ENCODE peak calls at places on chromosomes 4 and X, in seven cellular contexts. One of them, this sample, is unnamed. For H3K27me3, the result is how much of the 10 kb centered on the place peaks cover.

GRCh38 chr4:151117371-151117962 is 18.0 kb downstream of the RPS3A start:
- DNase-seq in lung: peak
- DNase-seq in GM23338: peak
- DNase-seq in Peyer's patch: peak
- DNase-seq in psoas muscle: no peak
- DNase-seq in lower lobe of right lung: no peak
- DNase-seq in hepatocyte: peak
- DNase-seq in this sample: no peak

GRCh38 chr4:112550728-112551127 is 34.7 kb upstream of the NEUROG2 start:
- DNase-seq in lung: no peak
- DNase-seq in GM23338: no peak
- DNase-seq in Peyer's patch: no peak
- DNase-seq in psoas muscle: no peak
- DNase-seq in lower lobe of right lung: no peak
- DNase-seq in hepatocyte: no peak
- DNase-seq in this sample: peak

GRCh38 chrX:151970661-151971060 is 3.8 kb downstream of the GABRE start:
- DNase-seq in lung: peak
- DNase-seq in GM23338: no peak
- DNase-seq in Peyer's patch: peak
- DNase-seq in psoas muscle: peak
- DNase-seq in lower lobe of right lung: peak
- DNase-seq in hepatocyte: peak
- DNase-seq in this sample: peak

GRCh38 chrX:69285401-69285871 is 120.2 kb upstream of the PJA1 start:
- DNase-seq in lung: no peak
- DNase-seq in GM23338: no peak
- DNase-seq in Peyer's patch: no peak
- DNase-seq in psoas muscle: peak
- DNase-seq in lower lobe of right lung: peak
- DNase-seq in hepatocyte: peak
- DNase-seq in this sample: no peak

GRCh38 chrX:117839544-117839943 is 277.1 kb downstream of the KLHL13 start:
- DNase-seq in lung: no peak
- DNase-seq in GM23338: peak
- DNase-seq in Peyer's patch: no peak
- DNase-seq in psoas muscle: no peak
- DNase-seq in lower lobe of right lung: no peak
- DNase-seq in hepatocyte: no peak
- DNase-seq in this sample: no peak

GRCh38 chr4:82044141-82044993 is 329.4 kb downstream of the HNRNPD start:
- DNase-seq in lung: peak
- DNase-seq in GM23338: peak
- DNase-seq in Peyer's patch: peak
- DNase-seq in psoas muscle: peak
- DNase-seq in lower lobe of right lung: peak
- DNase-seq in hepatocyte: peak
- DNase-seq in this sample: no peak

GRCh38 chr4:120083152-120083551 is 16.5 kb upstream of the MAD2L1 start:
- DNase-seq in lung: no peak
- DNase-seq in GM23338: no peak
- DNase-seq in Peyer's patch: no peak
- DNase-seq in psoas muscle: no peak
- DNase-seq in lower lobe of right lung: no peak
- DNase-seq in hepatocyte: no peak
- DNase-seq in this sample: no peak

GRCh38 chr4:14445882-14446281 is 556.4 kb upstream of the CPEB2 start:
- DNase-seq in lung: no peak
- DNase-seq in GM23338: no peak
- DNase-seq in Peyer's patch: no peak
- DNase-seq in psoas muscle: no peak
- DNase-seq in lower lobe of right lung: no peak
- DNase-seq in hepatocyte: no peak
- DNase-seq in this sample: no peak

GRCh38 chrX:130024127-130024526 is 41.7 kb downstream of the BCORL1 start:
- DNase-seq in lung: peak
- DNase-seq in GM23338: peak
- DNase-seq in Peyer's patch: peak
- DNase-seq in psoas muscle: peak
- DNase-seq in lower lobe of right lung: peak
- DNase-seq in hepatocyte: peak
- DNase-seq in this sample: peak

GRCh38 chr4:184587746-184588145 is 61.5 kb downstream of the CASP3 start:
- DNase-seq in lung: no peak
- DNase-seq in GM23338: no peak
- DNase-seq in Peyer's patch: no peak
- DNase-seq in psoas muscle: no peak
- DNase-seq in lower lobe of right lung: no peak
- DNase-seq in hepatocyte: no peak
- DNase-seq in this sample: no peak

GRCh38 chr4:5338511-5338910 is 287.2 kb downstream of the STK32B start:
- DNase-seq in lung: no peak
- DNase-seq in GM23338: no peak
- DNase-seq in Peyer's patch: no peak
- DNase-seq in psoas muscle: no peak
- DNase-seq in lower lobe of right lung: no peak
- DNase-seq in hepatocyte: no peak
- DNase-seq in this sample: no peak

GRCh38 chr4:15781427-15782095 is 3.4 kb downstream of the CD38 start:
- DNase-seq in lung: no peak
- DNase-seq in GM23338: no peak
- DNase-seq in Peyer's patch: no peak
- DNase-seq in psoas muscle: no peak
- DNase-seq in lower lobe of right lung: no peak
- DNase-seq in hepatocyte: no peak
- DNase-seq in this sample: no peak

GRCh38 chr4:184097240-184097619 is 120.4 kb downstream of the ENPP6 start:
- DNase-seq in lung: peak
- DNase-seq in GM23338: peak
- DNase-seq in Peyer's patch: peak
- DNase-seq in psoas muscle: peak
- DNase-seq in lower lobe of right lung: peak
- DNase-seq in hepatocyte: no peak
- DNase-seq in this sample: no peak

GRCh38 chr4:102524691-102525090 is 23.5 kb downstream of the NFKB1 start:
- DNase-seq in lung: no peak
- DNase-seq in GM23338: no peak
- DNase-seq in Peyer's patch: no peak
- DNase-seq in psoas muscle: no peak
- DNase-seq in lower lobe of right lung: no peak
- DNase-seq in hepatocyte: no peak
- DNase-seq in this sample: no peak

GRCh38 chr4:39565925-39566630 is 38.8 kb upstream of the UGDH start:
- DNase-seq in lung: no peak
- DNase-seq in GM23338: no peak
- DNase-seq in Peyer's patch: no peak
- DNase-seq in psoas muscle: no peak
- DNase-seq in lower lobe of right lung: no peak
- DNase-seq in hepatocyte: peak
- DNase-seq in this sample: peak

GRCh38 chr4:140893939-140894338 is 137.8 kb upstream of the TBC1D9 start:
- DNase-seq in lung: no peak
- DNase-seq in GM23338: no peak
- DNase-seq in Peyer's patch: no peak
- DNase-seq in psoas muscle: no peak
- DNase-seq in lower lobe of right lung: no peak
- DNase-seq in hepatocyte: peak
- DNase-seq in this sample: peak

GRCh38 chr4:114807759-114808404 is 209.3 kb downstream of the UGT8 start:
- DNase-seq in lung: no peak
- DNase-seq in GM23338: peak
- DNase-seq in Peyer's patch: peak
- DNase-seq in psoas muscle: no peak
- DNase-seq in lower lobe of right lung: no peak
- DNase-seq in hepatocyte: peak
- DNase-seq in this sample: no peak

GRCh38 chr4:38530486-38530885 is 133.5 kb upstream of the KLF3 start:
- DNase-seq in lung: no peak
- DNase-seq in GM23338: no peak
- DNase-seq in Peyer's patch: no peak
- DNase-seq in psoas muscle: no peak
- DNase-seq in lower lobe of right lung: no peak
- DNase-seq in hepatocyte: no peak
- DNase-seq in this sample: no peak

GRCh38 chr4:112704991-112705845 is 68.3 kb downstream of the LARP7 start:
- DNase-seq in lung: no peak
- DNase-seq in GM23338: peak
- DNase-seq in Peyer's patch: no peak
- DNase-seq in psoas muscle: peak
- DNase-seq in lower lobe of right lung: peak
- DNase-seq in hepatocyte: peak
- DNase-seq in this sample: peak

GRCh38 chrX:20968996-20969395 is 405.2 kb upstream of the CNKSR2 start:
- DNase-seq in lung: no peak
- DNase-seq in GM23338: no peak
- DNase-seq in Peyer's patch: no peak
- DNase-seq in psoas muscle: no peak
- DNase-seq in lower lobe of right lung: no peak
- DNase-seq in hepatocyte: no peak
- DNase-seq in this sample: no peak

GRCh38 chr4:153257151-153257620 is 52.9 kb downstream of the TRIM2 start:
- DNase-seq in lung: no peak
- DNase-seq in GM23338: peak
- DNase-seq in Peyer's patch: no peak
- DNase-seq in psoas muscle: peak
- DNase-seq in lower lobe of right lung: no peak
- DNase-seq in hepatocyte: peak
- DNase-seq in this sample: no peak

GRCh38 chrX:24979081-24979480 is 36.7 kb downstream of the ARX start:
- DNase-seq in lung: no peak
- DNase-seq in GM23338: no peak
- DNase-seq in Peyer's patch: no peak
- DNase-seq in psoas muscle: no peak
- DNase-seq in lower lobe of right lung: no peak
- DNase-seq in hepatocyte: no peak
- DNase-seq in this sample: no peak

GRCh38 chr4:71290481-71290880 is 48.3 kb upstream of the SLC4A4 start:
- DNase-seq in lung: no peak
- DNase-seq in GM23338: no peak
- DNase-seq in Peyer's patch: no peak
- DNase-seq in psoas muscle: no peak
- DNase-seq in lower lobe of right lung: no peak
- DNase-seq in hepatocyte: no peak
- DNase-seq in this sample: no peak

GRCh38 chrX:51148848-51149247 is 183.8 kb upstream of the NUDT10 start:
- DNase-seq in lung: no peak
- DNase-seq in GM23338: peak
- DNase-seq in Peyer's patch: no peak
- DNase-seq in psoas muscle: no peak
- DNase-seq in lower lobe of right lung: no peak
- DNase-seq in hepatocyte: peak
- DNase-seq in this sample: no peak

GRCh38 chr4:24236532-24236931 is 346.7 kb upstream of the PPARGC1A start:
- DNase-seq in lung: no peak
- DNase-seq in GM23338: no peak
- DNase-seq in Peyer's patch: no peak
- DNase-seq in psoas muscle: no peak
- DNase-seq in lower lobe of right lung: no peak
- DNase-seq in hepatocyte: no peak
- DNase-seq in this sample: no peak

GRCh38 chr4:104909376-104909775 is 237.3 kb upstream of the TET2 start:
- DNase-seq in lung: no peak
- DNase-seq in GM23338: no peak
- DNase-seq in Peyer's patch: no peak
- DNase-seq in psoas muscle: no peak
- DNase-seq in lower lobe of right lung: no peak
- DNase-seq in hepatocyte: no peak
- DNase-seq in this sample: no peak

GRCh38 chr4:104912518-104912917 is 234.2 kb upstream of the TET2 start:
- DNase-seq in lung: no peak
- DNase-seq in GM23338: no peak
- DNase-seq in Peyer's patch: no peak
- DNase-seq in psoas muscle: no peak
- DNase-seq in lower lobe of right lung: no peak
- DNase-seq in hepatocyte: no peak
- DNase-seq in this sample: no peak

GRCh38 chr4:104915864-104916263 is 230.8 kb upstream of the TET2 start:
- DNase-seq in lung: no peak
- DNase-seq in GM23338: peak
- DNase-seq in Peyer's patch: no peak
- DNase-seq in psoas muscle: no peak
- DNase-seq in lower lobe of right lung: no peak
- DNase-seq in hepatocyte: no peak
- DNase-seq in this sample: no peak

DNA sequence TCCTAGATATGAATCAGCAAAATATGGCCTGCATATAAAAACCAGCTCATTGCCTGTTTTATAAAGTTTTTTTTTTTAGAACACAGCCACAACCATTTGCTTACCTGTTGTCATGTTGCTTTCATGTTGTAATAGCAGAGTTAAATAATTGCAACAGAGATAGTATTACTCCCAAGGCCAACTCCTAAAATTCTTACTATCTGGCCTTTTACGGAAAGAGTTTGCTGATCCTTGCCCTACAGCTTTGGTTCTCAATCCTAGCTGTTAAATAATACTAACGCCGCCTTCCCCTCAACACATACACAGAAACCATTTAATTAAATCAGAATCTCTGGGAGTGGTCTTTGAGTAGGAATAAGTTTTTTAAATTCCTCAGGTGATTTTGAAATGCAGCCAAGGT is 231.3 kb upstream of the TET2 start:
- DNase-seq in lung: no peak
- DNase-seq in GM23338: no peak
- DNase-seq in Peyer's patch: no peak
- DNase-seq in psoas muscle: no peak
- DNase-seq in lower lobe of right lung: no peak
- DNase-seq in hepatocyte: no peak
- DNase-seq in this sample: no peak
- H3K27me3 ChIP-seq in lung: under half
- H3K27me3 ChIP-seq in GM23338: half or more
- H3K27me3 ChIP-seq in Peyer's patch: under half
- H3K27me3 ChIP-seq in psoas muscle: under half
- H3K27me3 ChIP-seq in lower lobe of right lung: under half
- H3K27me3 ChIP-seq in hepatocyte: under half
- H3K27me3 ChIP-seq in this sample: under half

GRCh38 chrX:72304877-72305276 is 837 bp downstream of the CITED1 start:
- DNase-seq in lung: no peak
- DNase-seq in GM23338: peak
- DNase-seq in Peyer's patch: no peak
- DNase-seq in psoas muscle: no peak
- DNase-seq in lower lobe of right lung: no peak
- DNase-seq in hepatocyte: no peak
- DNase-seq in this sample: no peak
- H3K4me3 ChIP-seq in lung: no peak
- H3K4me3 ChIP-seq in GM23338: peak
- H3K4me3 ChIP-seq in Peyer's patch: peak
- H3K4me3 ChIP-seq in psoas muscle: peak
- H3K4me3 ChIP-seq in lower lobe of right lung: peak
- H3K4me3 ChIP-seq in hepatocyte: no peak
- H3K4me3 ChIP-seq in this sample: no peak

GRCh38 chrX:12076046-12076445 is 62.2 kb upstream of the FRMPD4 start:
- DNase-seq in lung: no peak
- DNase-seq in GM23338: peak
- DNase-seq in Peyer's patch: no peak
- DNase-seq in psoas muscle: no peak
- DNase-seq in lower lobe of right lung: no peak
- DNase-seq in hepatocyte: no peak
- DNase-seq in this sample: no peak
- TF ChIP-seq CTCF in lung: no peak
- TF ChIP-seq CTCF in GM23338: no peak
- TF ChIP-seq CTCF in Peyer's patch: no peak
- TF ChIP-seq CTCF in psoas muscle: no peak
- TF ChIP-seq CTCF in lower lobe of right lung: no peak
- TF ChIP-seq CTCF in hepatocyte: no peak
- TF ChIP-seq CTCF in this sample: no peak

GRCh38 chrX:138874271-138874670 is 162.8 kb upstream of the FGF13 start:
- DNase-seq in lung: no peak
- DNase-seq in GM23338: no peak
- DNase-seq in Peyer's patch: no peak
- DNase-seq in psoas muscle: no peak
- DNase-seq in lower lobe of right lung: no peak
- DNase-seq in hepatocyte: no peak
- DNase-seq in this sample: no peak
- H3K27me3 ChIP-seq in lung: under half
- H3K27me3 ChIP-seq in GM23338: under half
- H3K27me3 ChIP-seq in Peyer's patch: under half
- H3K27me3 ChIP-seq in psoas muscle: under half
- H3K27me3 ChIP-seq in lower lobe of right lung: under half
- H3K27me3 ChIP-seq in hepatocyte: under half
- H3K27me3 ChIP-seq in this sample: under half